ENCODE peak calls at places on chromosomes 6 and 20, in four cellular contexts. One of them, this sample, is unnamed.

GRCh38 chr6:32110632-32111031 is 1.5 kb upstream of the TNXB start:
- DNase-seq in GM12878: no peak
- DNase-seq in HL-60: no peak
- DNase-seq in K562: no peak
- DNase-seq in this sample: no peak

GRCh38 chr6:82217014-82217621 is 30.4 kb downstream of the IBTK start:
- DNase-seq in K562: no peak
- DNase-seq in GM12878: peak
- DNase-seq in HL-60: no peak
- DNase-seq in this sample: no peak

GRCh38 chr20:9214676-9215075 is 145.8 kb downstream of the PLCB4 start:
- DNase-seq in K562: no peak
- DNase-seq in GM12878: no peak
- DNase-seq in HL-60: no peak
- DNase-seq in this sample: no peak

GRCh38 chr6:73521351-73522254 is 771 bp upstream of the EEF1A1 start:
- DNase-seq in HL-60: peak
- DNase-seq in GM12878: no peak
- DNase-seq in K562: no peak
- DNase-seq in this sample: no peak

GRCh38 chr6:138038148-138038870 is 68.9 kb downstream of the PERP start:
- DNase-seq in GM12878: peak
- DNase-seq in K562: no peak
- DNase-seq in HL-60: no peak
- DNase-seq in this sample: no peak

GRCh38 chr6:138089325-138089724 is 17.9 kb downstream of the PERP start:
- DNase-seq in HL-60: no peak
- DNase-seq in K562: no peak
- DNase-seq in GM12878: no peak
- DNase-seq in this sample: no peak

GRCh38 chr20:33313686-33314314 is 30.8 kb downstream of the BPIFB1 start:
- DNase-seq in HL-60: no peak
- DNase-seq in GM12878: no peak
- DNase-seq in K562: no peak
- DNase-seq in this sample: no peak

GRCh38 chr20:55348201-55348600 is 657.1 kb downstream of the CBLN4 start:
- DNase-seq in K562: no peak
- DNase-seq in HL-60: no peak
- DNase-seq in GM12878: no peak
- DNase-seq in this sample: no peak

GRCh38 chr6:52964318-52964717 is 30.8 kb downstream of the GSTA4 start:
- DNase-seq in GM12878: no peak
- DNase-seq in K562: no peak
- DNase-seq in HL-60: no peak
- DNase-seq in this sample: no peak

GRCh38 chr6:44670146-44670545 is 282.6 kb downstream of the CDC5L start:
- DNase-seq in GM12878: no peak
- DNase-seq in K562: no peak
- DNase-seq in HL-60: no peak
- DNase-seq in this sample: no peak

GRCh38 chr20:52874241-52874640 is 97.9 kb upstream of the TSHZ2 start:
- DNase-seq in HL-60: no peak
- DNase-seq in GM12878: no peak
- DNase-seq in K562: no peak
- DNase-seq in this sample: no peak

GRCh38 chr6:6851059-6851658 is 256.6 kb upstream of the RREB1 start:
- DNase-seq in K562: peak
- DNase-seq in HL-60: no peak
- DNase-seq in GM12878: no peak
- DNase-seq in this sample: no peak

GRCh38 chr20:59515013-59515905 is 89.1 kb upstream of the PHACTR3 start:
- DNase-seq in HL-60: peak
- DNase-seq in K562: peak
- DNase-seq in GM12878: no peak
- DNase-seq in this sample: no peak

GRCh38 chr20:44738779-44739477 is 6.7 kb upstream of the KCNK15 start:
- DNase-seq in GM12878: peak
- DNase-seq in K562: peak
- DNase-seq in HL-60: peak
- DNase-seq in this sample: peak

GRCh38 chr6:41332842-41333736 is 2.3 kb upstream of the NCR2 start:
- DNase-seq in K562: no peak
- DNase-seq in HL-60: no peak
- DNase-seq in GM12878: no peak
- DNase-seq in this sample: no peak

GRCh38 chr6:41694815-41695536 is 40.4 kb downstream of the TFEB start:
- DNase-seq in K562: no peak
- DNase-seq in GM12878: no peak
- DNase-seq in HL-60: no peak
- DNase-seq in this sample: no peak

GRCh38 chr20:48621256-48622078 is 206.3 kb downstream of the PREX1 start:
- DNase-seq in K562: peak
- DNase-seq in GM12878: no peak
- DNase-seq in HL-60: no peak
- DNase-seq in this sample: no peak

GRCh38 chr6:142913036-142913510 is 31.9 kb downstream of the HIVEP2 start:
- DNase-seq in HL-60: no peak
- DNase-seq in GM12878: peak
- DNase-seq in K562: no peak
- DNase-seq in this sample: no peak

GRCh38 chr6:167904791-167905190 is 78.1 kb downstream of the AFDN start:
- DNase-seq in GM12878: no peak
- DNase-seq in HL-60: no peak
- DNase-seq in K562: no peak
- DNase-seq in this sample: no peak

GRCh38 chr6:167910007-167910406 is 83.3 kb downstream of the AFDN start:
- DNase-seq in K562: no peak
- DNase-seq in HL-60: no peak
- DNase-seq in GM12878: no peak
- DNase-seq in this sample: no peak

GRCh38 chr6:167907837-167908681 is 81.3 kb downstream of the AFDN start:
- DNase-seq in K562: no peak
- DNase-seq in HL-60: no peak
- DNase-seq in GM12878: no peak
- DNase-seq in this sample: no peak

GRCh38 chr6:167910652-167911051 is 83.9 kb downstream of the AFDN start:
- DNase-seq in K562: no peak
- DNase-seq in HL-60: no peak
- DNase-seq in GM12878: no peak
- DNase-seq in this sample: no peak

GRCh38 chr6:167906899-167907298 is 80.2 kb downstream of the AFDN start:
- DNase-seq in GM12878: no peak
- DNase-seq in HL-60: no peak
- DNase-seq in K562: no peak
- DNase-seq in this sample: no peak
- TF ChIP-seq SPI1 in GM12878: no peak
- TF ChIP-seq SPI1 in HL-60: no peak
- TF ChIP-seq SPI1 in K562: no peak
- TF ChIP-seq SPI1 in this sample: no peak

GRCh38 chr6:2890981-2891767 is 11.9 kb downstream of the SERPINB9 start:
- DNase-seq in GM12878: no peak
- DNase-seq in K562: no peak
- DNase-seq in HL-60: no peak
- DNase-seq in this sample: no peak

GRCh38 chr6:2895072-2895471 is 8.0 kb downstream of the SERPINB9 start:
- DNase-seq in K562: no peak
- DNase-seq in GM12878: no peak
- DNase-seq in HL-60: no peak
- DNase-seq in this sample: no peak

GRCh38 chr6:2891768-2892170 is 11.3 kb downstream of the SERPINB9 start:
- DNase-seq in GM12878: peak
- DNase-seq in HL-60: no peak
- DNase-seq in K562: no peak
- DNase-seq in this sample: peak

GRCh38 chr6:2896741-2897140 is 6.4 kb downstream of the SERPINB9 start:
- DNase-seq in HL-60: no peak
- DNase-seq in K562: no peak
- DNase-seq in GM12878: no peak
- DNase-seq in this sample: no peak

DNA sequence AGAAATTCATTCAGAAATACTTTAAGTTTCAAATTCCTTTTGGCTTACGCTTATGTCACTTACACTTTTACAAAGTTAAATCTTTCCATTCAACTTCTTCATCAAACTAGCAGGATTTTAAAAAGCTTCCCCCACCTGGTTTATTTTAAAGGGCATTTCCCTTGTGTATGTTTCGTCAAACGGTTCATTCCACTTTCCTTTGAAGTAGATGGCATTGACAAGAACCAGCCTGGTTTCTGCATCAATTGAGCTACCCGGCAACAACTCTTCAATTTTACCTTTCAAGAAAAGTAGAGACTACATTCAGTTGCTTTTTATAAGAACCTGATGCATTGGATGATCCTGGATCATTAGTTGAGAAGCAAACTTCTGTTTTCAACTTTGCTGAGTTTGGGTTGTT is 9.8 kb downstream of the SERPINB9 start:
- DNase-seq in GM12878: no peak
- DNase-seq in HL-60: no peak
- DNase-seq in K562: no peak
- DNase-seq in this sample: no peak
- TF ChIP-seq SPI1 in GM12878: no peak
- TF ChIP-seq SPI1 in HL-60: no peak
- TF ChIP-seq SPI1 in K562: no peak
- TF ChIP-seq SPI1 in this sample: no peak

DNA sequence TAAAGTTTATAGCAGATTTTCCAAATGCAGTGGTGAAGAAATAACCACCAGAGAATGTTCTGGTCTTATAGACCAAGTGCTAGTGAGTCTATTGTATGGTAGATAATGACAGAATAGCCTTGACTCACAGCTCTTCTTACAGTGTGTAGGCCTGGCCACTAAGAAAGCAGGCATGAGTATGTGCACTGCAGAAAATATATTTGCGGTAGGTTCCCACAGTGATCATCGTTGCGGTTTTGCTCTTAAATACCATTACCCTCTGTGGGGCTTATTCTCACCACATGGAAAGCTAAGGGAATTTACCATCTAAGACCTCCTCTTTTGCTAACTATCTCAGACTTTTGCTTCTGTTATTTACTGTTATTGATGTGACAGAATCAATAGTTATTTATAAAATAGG is 212.3 kb upstream of the SYNDIG1 start:
- DNase-seq in K562: no peak
- DNase-seq in GM12878: no peak
- DNase-seq in HL-60: no peak
- DNase-seq in this sample: no peak
- TF ChIP-seq SPI1 in K562: no peak
- TF ChIP-seq SPI1 in GM12878: no peak
- TF ChIP-seq SPI1 in HL-60: no peak
- TF ChIP-seq SPI1 in this sample: no peak

DNA sequence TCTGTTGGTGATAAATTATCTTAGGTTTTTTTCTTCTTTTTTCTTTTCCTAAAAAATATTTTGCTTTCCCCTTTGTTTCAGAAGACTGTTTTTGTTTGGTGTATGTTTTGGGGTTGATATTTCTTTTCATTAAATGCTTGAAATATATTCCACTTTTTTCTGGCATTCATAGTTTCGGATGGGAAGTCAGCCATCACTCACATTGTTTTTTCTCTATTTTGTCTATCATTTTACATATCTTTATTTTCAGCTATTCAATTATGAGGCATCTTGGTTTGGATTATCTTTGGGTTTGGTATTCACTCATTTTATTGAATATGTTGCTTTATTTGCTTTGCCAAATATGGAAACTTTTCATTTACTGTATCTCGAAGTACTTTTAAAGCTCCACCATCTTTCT is 600.5 kb upstream of the EYS start:
- DNase-seq in GM12878: no peak
- DNase-seq in K562: no peak
- DNase-seq in HL-60: no peak
- DNase-seq in this sample: no peak
- TF ChIP-seq SPI1 in GM12878: no peak
- TF ChIP-seq SPI1 in K562: no peak
- TF ChIP-seq SPI1 in HL-60: no peak
- TF ChIP-seq SPI1 in this sample: no peak